ENCODE peak calls at places on chromosomes 5 and 9, in eight cellular contexts. V, P, G, D, B, S, Q and I are unnamed samples.

GRCh38 chr5:25345240-25345771 is 700.5 kb upstream of the CDH10 start:
- DNase-seq in V (no peak), P (no peak), G (no peak), D (no peak), B (no peak), S (no peak), Q (no peak), I (no peak)

GRCh38 chr5:178150977-178151734 is 2.5 kb downstream of the NHP2 start:
- DNase-seq in V (no peak), P (no peak), G (no peak), D (no peak), B (no peak), S (no peak), Q (no peak), I (no peak)

GRCh38 chr5:64759960-64760695 is 8.4 kb downstream of the SREK1IP1 start:
- DNase-seq in V (no peak), P (no peak), G (no peak), D (no peak), B (no peak), S (no peak), Q (no peak), I (no peak)

GRCh38 chr9:26357803-26358339 is 534.7 kb downstream of the CAAP1 start:
- DNase-seq in V (no peak), P (no peak), G (no peak), D (no peak), B (no peak), S (no peak), Q (no peak), I (no peak)

GRCh38 chr5:169875091-169875727 is 105.1 kb downstream of the INSYN2B start:
- DNase-seq in V (no peak), P (no peak), G (no peak), D (no peak), B (peak; percentile 34), S (no peak), Q (no peak), I (no peak)

GRCh38 chr5:32314658-32315057 is 1.9 kb upstream of the MTMR12 start:
- DNase-seq in V (no peak), P (no peak), G (no peak), D (no peak), B (no peak), S (no peak), Q (no peak), I (no peak)

GRCh38 chr5:138661991-138662434 is 86.8 kb upstream of the HSPA9 start:
- DNase-seq in V (no peak), P (no peak), G (no peak), D (no peak), B (no peak), S (no peak), Q (no peak), I (no peak)

GRCh38 chr9:99076483-99077171 is 28.3 kb upstream of the TGFBR1 start:
- DNase-seq in V (no peak), P (no peak), G (no peak), D (peak; percentile 70), B (no peak), S (peak; percentile 26), Q (no peak), I (no peak)

GRCh38 chr5:180193749-180194375 is 15.1 kb downstream of the RASGEF1C start:
- DNase-seq in V (peak; percentile 42), P (no peak), G (no peak), D (no peak), B (no peak), S (no peak), Q (no peak), I (no peak)

GRCh38 chr5:52743970-52744369 is 43.7 kb upstream of the ITGA1 start:
- DNase-seq in V (no peak), P (no peak), G (no peak), D (no peak), B (no peak), S (no peak), Q (no peak), I (no peak)

GRCh38 chr9:14092344-14092743 is 221.6 kb downstream of the NFIB start:
- DNase-seq in V (no peak), P (no peak), G (no peak), D (no peak), B (no peak), S (no peak), Q (no peak), I (no peak)

GRCh38 chr5:106312360-106312759 is 1358.4 kb downstream of the EFNA5 start:
- DNase-seq in V (no peak), P (no peak), G (peak; percentile 10), D (no peak), B (no peak), S (no peak), Q (no peak), I (no peak)

GRCh38 chr5:116824751-116825438 is 250.3 kb upstream of the SEMA6A start:
- DNase-seq in V (no peak), P (no peak), G (no peak), D (no peak), B (no peak), S (no peak), Q (no peak), I (no peak)

DNA sequence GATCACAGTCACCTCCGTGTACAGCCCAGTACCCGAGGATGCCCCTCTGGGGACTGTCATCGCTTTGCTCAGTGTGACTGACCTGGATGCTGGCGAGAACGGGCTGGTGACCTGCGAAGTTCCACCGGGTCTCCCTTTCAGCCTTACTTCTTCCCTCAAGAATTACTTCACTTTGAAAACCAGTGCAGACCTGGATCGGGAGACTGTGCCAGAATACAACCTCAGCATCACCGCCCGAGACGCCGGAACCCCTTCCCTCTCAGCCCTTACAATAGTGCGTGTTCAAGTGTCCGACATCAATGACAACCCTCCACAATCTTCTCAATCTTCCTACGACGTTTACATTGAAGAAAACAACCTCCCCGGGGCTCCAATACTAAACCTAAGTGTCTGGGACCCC is 1.4 kb downstream of the PCDHGC3 start:
- DNase-seq in V (no peak), P (peak; percentile 7), G (no peak), D (no peak), B (no peak), S (no peak), Q (no peak), I (no peak)
- H3K4me1 ChIP-seq in V (peaks cover 28% of the 10 kb centered on the region), P (peaks cover 6% of the 10 kb centered on the region), G (no peaks in the 10 kb centered on the region), D (peaks cover 10% of the 10 kb centered on the region), B (peaks cover 24% of the 10 kb centered on the region), S (peaks cover 27% of the 10 kb centered on the region), Q (peaks cover 5% of the 10 kb centered on the region), I (no peaks in the 10 kb centered on the region)

GRCh38 chr5:13944564-13945195 is at the start of gene DNAH5:
- DNase-seq in V (no peak), P (no peak), G (no peak), D (no peak), B (no peak), S (no peak), Q (no peak), I (no peak)
- H3K4me3 ChIP-seq in V (no peak within 1 kb of the TSS), P (no peak within 1 kb of the TSS), G (no peak within 1 kb of the TSS), D (no peak within 1 kb of the TSS), B (no peak within 1 kb of the TSS), S (no peak within 1 kb of the TSS), Q (no peak within 1 kb of the TSS), I (no peak within 1 kb of the TSS)

DNA sequence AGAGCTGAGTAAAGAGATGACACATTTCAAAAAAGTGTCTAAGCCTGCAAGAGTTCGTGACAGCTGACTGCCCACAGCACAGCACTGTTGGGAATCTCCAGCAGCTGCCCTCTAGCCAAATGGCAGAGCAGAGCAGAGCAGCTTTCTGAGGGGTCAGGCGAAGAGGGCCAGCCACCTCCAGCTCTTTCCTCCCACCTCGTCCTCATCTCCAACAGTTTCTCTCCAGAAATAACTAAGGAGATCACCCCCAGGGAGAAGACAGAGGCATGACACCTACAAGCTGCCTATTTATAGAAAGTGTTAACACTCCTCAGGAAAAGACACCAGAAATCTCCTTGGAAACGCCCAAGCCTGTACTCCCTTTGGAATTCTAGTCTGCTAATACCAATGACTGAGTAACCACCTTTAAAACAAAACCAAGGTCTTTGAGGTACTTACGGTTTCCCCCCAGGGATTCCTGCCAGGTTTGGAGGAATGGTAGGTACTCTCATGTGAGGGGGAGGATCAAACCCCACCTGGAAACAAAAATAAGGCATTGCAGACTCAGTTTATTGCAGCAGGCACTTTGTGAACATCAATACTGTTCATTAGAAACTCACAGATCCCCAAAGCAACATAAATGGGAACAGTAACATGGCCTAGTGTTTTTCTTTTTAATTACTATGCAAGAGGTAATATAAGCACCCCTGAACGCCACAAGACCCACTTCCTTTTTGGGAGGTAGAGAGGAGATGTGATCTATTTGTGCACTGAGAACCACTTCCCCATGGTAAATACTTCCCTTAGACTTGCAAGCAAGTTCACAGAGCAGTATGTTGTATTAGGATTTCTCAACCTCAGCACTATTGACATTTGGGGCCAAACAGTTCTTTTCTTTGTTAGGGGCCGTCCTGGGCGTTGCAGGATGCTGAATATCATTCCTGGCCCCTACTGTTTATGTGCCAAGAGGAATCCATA is 79.3 kb downstream of the TLE1 start:
- DNase-seq in V (no peak), P (no peak), G (no peak), D (no peak), B (no peak), S (no peak), Q (no peak), I (no peak)
- H3K4me1 ChIP-seq in V (no peaks in the 10 kb centered on the region), P (peaks cover 8% of the 10 kb centered on the region), G (peaks cover 39% of the 10 kb centered on the region), D (no peaks in the 10 kb centered on the region), B (no peaks in the 10 kb centered on the region), S (peaks cover 6% of the 10 kb centered on the region), Q (no peaks in the 10 kb centered on the region), I (no peaks in the 10 kb centered on the region)

DNA sequence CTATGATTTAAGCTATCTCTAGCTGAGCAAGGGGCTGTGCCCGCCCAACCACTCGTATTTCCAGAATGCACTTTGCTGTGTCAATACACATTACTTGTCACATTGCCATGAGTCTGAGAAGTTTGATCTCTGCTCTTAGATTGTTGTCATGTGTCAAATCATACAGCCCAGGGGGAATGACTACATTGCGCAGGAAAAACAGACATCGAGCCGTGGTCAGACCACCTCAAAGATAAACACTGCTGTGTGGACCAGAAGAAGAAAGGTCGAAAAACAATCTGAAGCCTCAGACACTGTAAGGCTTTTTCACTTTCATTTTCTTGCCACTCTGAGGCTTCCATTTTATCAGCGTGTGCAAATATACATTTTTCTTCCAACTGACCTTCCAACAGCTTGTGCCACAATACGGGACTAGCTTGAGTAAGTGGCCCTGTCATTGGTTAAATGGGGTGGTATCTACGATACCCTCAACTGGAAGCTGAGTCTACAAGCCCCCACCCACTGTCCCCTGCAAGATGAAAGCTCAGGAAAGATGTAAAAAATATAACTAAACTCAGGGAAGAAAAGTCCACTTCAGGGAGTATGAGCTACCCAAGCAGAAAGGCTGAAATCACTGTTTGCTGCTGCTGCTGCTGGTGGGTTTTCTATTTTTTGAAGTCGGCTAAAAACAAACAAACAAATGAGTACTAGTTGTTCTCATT is 603.0 kb downstream of the BNC2 start:
- DNase-seq in V (no peak), P (peak; percentile 29), G (no peak), D (no peak), B (no peak), S (no peak), Q (peak; percentile 69), I (no peak)
- H3K4me3 ChIP-seq in V (peak overlapping the region; percentile 47), P (peak overlapping the region; percentile 58), G (no peak overlapping the region), D (no peak overlapping the region), B (no peak overlapping the region), S (no peak overlapping the region), Q (peak overlapping the region; percentile 53), I (no peak overlapping the region)